ENCODE peak calls at places on chromosomes 12 and 14, in four cellular contexts. W, L, E and B are unnamed samples. For H3K36me3 and H3K27me3, the result is how much of the 10 kb centered on the place peaks cover.

GRCh38 chr12:89231686-89232085 is 120.6 kb downstream of the DUSP6 start:
- DNase-seq in W (no peak), L (no peak), E (no peak), B (no peak)

GRCh38 chr12:65525501-65526141 is 247.1 kb downstream of the MSRB3 start:
- DNase-seq in W (no peak), L (no peak), E (no peak), B (no peak)

GRCh38 chr14:63027719-63028118 is 17.5 kb downstream of the KCNH5 start:
- DNase-seq in W (no peak), L (no peak), E (no peak), B (no peak)

GRCh38 chr14:71319646-71320045 is 412.4 kb downstream of the PCNX1 start:
- DNase-seq in W (peak), L (no peak), E (no peak), B (peak)

GRCh38 chr12:132454154-132454948 is 35.6 kb upstream of the FBRSL1 start:
- DNase-seq in W (no peak), L (no peak), E (no peak), B (no peak)

GRCh38 chr12:26524862-26525465 is 308.0 kb downstream of the ITPR2 start:
- DNase-seq in W (peak), L (no peak), E (no peak), B (no peak)

GRCh38 chr12:69671597-69671996 is 27.5 kb downstream of the BEST3 start:
- DNase-seq in W (no peak), L (no peak), E (no peak), B (no peak)

GRCh38 chr12:229441-230191 is 15.7 kb upstream of the SLC6A12 start:
- DNase-seq in W (no peak), L (no peak), E (no peak), B (peak)

GRCh38 chr12:48717252-48717695 is 767 bp upstream of the CCNT1 start:
- DNase-seq in W (peak), L (no peak), E (no peak), B (peak)

GRCh38 chr14:50666772-50667490 is 1.2 kb downstream of the SAV1 start:
- DNase-seq in W (peak), L (peak), E (peak), B (peak)

GRCh38 chr12:45336762-45337596 is 121.1 kb downstream of the ANO6 start:
- DNase-seq in W (no peak), L (no peak), E (no peak), B (no peak)

GRCh38 chr12:3964404-3964803 is 91.2 kb upstream of the PARP11 start:
- DNase-seq in W (peak), L (peak), E (no peak), B (peak)

GRCh38 chr14:55398679-55399078 is 13.0 kb downstream of the ATG14 start:
- DNase-seq in W (no peak), L (no peak), E (no peak), B (no peak)

GRCh38 chr12:113812431-113813228 is 153.5 kb downstream of the RBM19 start:
- DNase-seq in W (no peak), L (no peak), E (no peak), B (no peak)

GRCh38 chr14:103224996-103225874 is 102.0 kb downstream of the TNFAIP2 start:
- DNase-seq in W (no peak), L (no peak), E (no peak), B (peak)

GRCh38 chr12:44873898-44874297 is 2.2 kb downstream of the NELL2 start:
- DNase-seq in W (peak), L (no peak), E (no peak), B (no peak)

GRCh38 chr12:123106640-123107359 is 44.1 kb downstream of the PITPNM2 start:
- DNase-seq in W (no peak), L (no peak), E (no peak), B (no peak)

GRCh38 chr14:73773441-73774243 is 59.5 kb upstream of the PNMA1 start:
- DNase-seq in W (no peak), L (no peak), E (no peak), B (no peak)

GRCh38 chr14:56055521-56055920 is 62.7 kb upstream of the PELI2 start:
- DNase-seq in W (no peak), L (no peak), E (no peak), B (no peak)

GRCh38 chr12:113050808-113051207 is 5.7 kb upstream of the DTX1 start:
- DNase-seq in W (no peak), L (no peak), E (no peak), B (no peak)

GRCh38 chr14:72513994-72514659 is 379.8 kb downstream of the DPF3 start:
- DNase-seq in W (peak), L (peak), E (no peak), B (peak)

GRCh38 chr14:75162631-75163030 is 13.8 kb downstream of the TMED10 start:
- DNase-seq in W (peak), L (no peak), E (no peak), B (no peak)

GRCh38 chr12:100234591-100235304 is 32.1 kb downstream of the DEPDC4 start:
- DNase-seq in W (peak), L (peak), E (no peak), B (peak)

GRCh38 chr12:120238224-120238616 is 27.3 kb downstream of the PXN start:
- DNase-seq in W (no peak), L (no peak), E (no peak), B (no peak)

GRCh38 chr14:75141967-75142366 is 15.1 kb upstream of the NEK9 start:
- DNase-seq in W (peak), L (peak), E (peak), B (peak)

GRCh38 chr12:131454418-131455217 is 256.3 kb upstream of the SFSWAP start:
- DNase-seq in W (peak), L (peak), E (peak), B (peak)

GRCh38 chr12:126432780-126433179 is 1367.5 kb downstream of the AACS start:
- DNase-seq in W (no peak), L (no peak), E (no peak), B (no peak)

GRCh38 chr14:23021479-23021878 is 11.5 kb upstream of the C14orf93 start:
- DNase-seq in W (no peak), L (no peak), E (no peak), B (no peak)

GRCh38 chr12:39272934-39273770 is 169.8 kb downstream of the KIF21A start:
- DNase-seq in W (peak), L (peak), E (peak), B (peak)

GRCh38 chr14:52314521-52315354 is 626 bp downstream of the PTGER2 start:
- DNase-seq in W (peak), L (no peak), E (peak), B (peak)

GRCh38 chr14:61561657-61562276 is 133.5 kb upstream of the HIF1A start:
- DNase-seq in W (peak), L (peak), E (peak), B (no peak)

GRCh38 chr12:91355150-91356006 is 172.8 kb upstream of the DCN start:
- DNase-seq in W (peak), L (peak), E (peak), B (peak)

GRCh38 chr14:68449565-68450295 is 343.1 kb downstream of the ZFP36L1 start:
- DNase-seq in W (peak), L (no peak), E (no peak), B (peak)
- H3K4me3 ChIP-seq in W (peak), L (no peak), E (no peak), B (no peak)

GRCh38 chr14:65079201-65079600 is 23.1 kb downstream of the MAX start:
- DNase-seq in W (no peak), L (no peak), E (no peak), B (no peak)
- H3K36me3 ChIP-seq in W (under half), L (under half), E (half or more), B (under half)

GRCh38 chr14:105073720-105074600 is 8.7 kb upstream of the GPR132 start:
- DNase-seq in W (no peak), L (no peak), E (no peak), B (no peak)
- H3K27me3 ChIP-seq in W (under half), L (half or more), E (under half), B (under half)

DNA sequence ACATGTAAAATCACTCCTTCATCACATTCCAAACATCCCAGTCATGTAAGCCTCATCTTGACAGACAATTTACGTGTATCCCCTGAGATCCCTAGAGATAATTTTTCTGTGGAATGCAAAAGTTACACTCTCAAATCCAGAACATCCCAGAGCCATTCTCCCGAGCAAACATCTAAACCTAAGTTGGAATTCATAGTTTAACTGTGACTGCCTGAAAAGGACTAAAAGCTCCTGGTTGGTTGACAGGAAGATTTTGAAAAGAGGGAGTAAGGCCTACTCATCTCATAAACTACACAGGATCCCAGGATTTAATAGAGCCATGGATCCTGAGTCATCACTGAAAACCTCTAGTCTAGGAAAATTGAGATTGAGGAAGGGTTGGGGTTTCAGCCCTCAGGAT is 123.6 kb downstream of the SCN8A start:
- DNase-seq in W (no peak), L (no peak), E (no peak), B (no peak)
- H3K4me3 ChIP-seq in W (no peak), L (no peak), E (no peak), B (no peak)

GRCh38 chr14:101897326-101897725 is 67.0 kb upstream of the DYNC1H1 start:
- DNase-seq in W (no peak), L (no peak), E (no peak), B (no peak)
- H3K36me3 ChIP-seq in W (under half), L (under half), E (half or more), B (under half)

DNA sequence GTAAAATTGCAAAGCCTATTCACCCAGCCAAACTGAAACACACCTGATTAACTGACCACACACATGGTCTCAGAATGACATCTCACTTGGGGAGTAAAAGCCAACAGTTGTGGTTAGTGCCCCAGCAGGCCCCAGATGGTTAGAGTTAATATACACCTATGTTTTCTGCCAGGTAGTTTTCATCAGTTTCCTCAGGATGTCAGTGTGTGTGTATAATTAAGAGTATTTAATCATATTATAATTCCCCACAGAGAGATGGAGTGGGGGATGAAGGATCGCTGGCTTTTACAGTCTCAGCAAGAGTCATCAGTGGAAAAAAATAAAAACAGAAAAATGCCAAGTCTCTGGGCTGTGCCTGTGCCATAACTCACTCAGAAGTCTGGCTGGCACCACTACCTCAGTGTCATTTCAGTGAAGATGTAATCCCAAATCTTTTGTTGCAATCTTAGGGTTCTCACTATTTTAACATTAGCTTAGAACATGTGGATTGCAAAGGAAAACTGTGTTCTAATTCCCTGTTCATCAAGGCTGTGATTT is 412.5 kb downstream of the ZFP36L1 start:
- DNase-seq in W (no peak), L (no peak), E (no peak), B (no peak)
- H3K27me3 ChIP-seq in W (under half), L (under half), E (under half), B (under half)

DNA sequence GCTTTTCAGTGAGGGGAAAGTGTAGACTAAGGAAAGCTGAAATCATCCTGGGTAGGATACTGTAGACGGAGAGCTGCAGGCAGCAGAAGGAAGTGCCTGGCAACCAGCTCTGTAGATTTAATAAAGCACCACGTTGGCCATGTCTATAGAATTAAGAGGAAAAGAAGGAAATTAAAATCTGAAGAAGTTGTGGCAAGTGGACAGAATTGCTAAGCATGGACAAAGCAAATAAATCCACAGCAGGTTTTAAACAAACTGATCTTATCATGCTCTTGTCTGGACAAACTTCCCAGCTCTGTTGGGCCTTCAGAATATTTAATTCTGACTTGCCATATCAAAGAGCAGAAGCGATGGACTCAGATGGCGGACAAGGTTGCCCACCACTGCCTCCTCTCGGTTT is 27.2 kb upstream of the EVL start:
- DNase-seq in W (no peak), L (no peak), E (peak), B (no peak)
- H3K4me3 ChIP-seq in W (no peak), L (no peak), E (no peak), B (no peak)

GRCh38 chr12:76300297-76300665 is 47.9 kb downstream of the BBS10 start:
- DNase-seq in W (no peak), L (no peak), E (no peak), B (no peak)

GRCh38 chr12:76299536-76300296 is 48.5 kb downstream of the BBS10 start:
- DNase-seq in W (no peak), L (peak), E (no peak), B (peak)

GRCh38 chr12:76303365-76303764 is 44.9 kb downstream of the BBS10 start:
- DNase-seq in W (no peak), L (no peak), E (no peak), B (no peak)

GRCh38 chr12:76307083-76307482 is 41.1 kb downstream of the BBS10 start:
- DNase-seq in W (no peak), L (no peak), E (no peak), B (no peak)

GRCh38 chr12:76303989-76304460 is 44.2 kb downstream of the BBS10 start:
- DNase-seq in W (no peak), L (no peak), E (no peak), B (no peak)
- H3K36me3 ChIP-seq in W (under half), L (under half), E (under half), B (under half)

DNA sequence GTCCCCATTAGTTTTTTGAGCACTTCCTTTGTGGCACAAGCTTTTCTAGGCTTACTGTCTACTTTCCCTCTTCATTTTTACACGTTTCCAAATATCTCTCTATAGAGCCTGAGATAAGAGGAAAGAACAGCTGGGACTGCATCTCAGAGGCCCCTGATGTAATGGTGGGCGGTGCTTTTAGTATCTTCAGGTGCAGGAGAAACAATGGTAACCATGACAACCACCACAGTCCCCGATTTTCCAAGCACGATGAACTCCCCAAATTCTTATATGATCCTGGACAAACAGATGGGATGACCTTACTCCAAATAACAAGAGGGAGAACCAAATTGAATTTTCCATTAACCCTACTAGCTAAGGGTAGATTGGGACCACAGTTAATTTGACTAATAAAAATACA is 103.3 kb downstream of the AEBP2 start:
- DNase-seq in W (peak), L (no peak), E (no peak), B (no peak)
- H3K27me3 ChIP-seq in W (under half), L (under half), E (under half), B (under half)

DNA sequence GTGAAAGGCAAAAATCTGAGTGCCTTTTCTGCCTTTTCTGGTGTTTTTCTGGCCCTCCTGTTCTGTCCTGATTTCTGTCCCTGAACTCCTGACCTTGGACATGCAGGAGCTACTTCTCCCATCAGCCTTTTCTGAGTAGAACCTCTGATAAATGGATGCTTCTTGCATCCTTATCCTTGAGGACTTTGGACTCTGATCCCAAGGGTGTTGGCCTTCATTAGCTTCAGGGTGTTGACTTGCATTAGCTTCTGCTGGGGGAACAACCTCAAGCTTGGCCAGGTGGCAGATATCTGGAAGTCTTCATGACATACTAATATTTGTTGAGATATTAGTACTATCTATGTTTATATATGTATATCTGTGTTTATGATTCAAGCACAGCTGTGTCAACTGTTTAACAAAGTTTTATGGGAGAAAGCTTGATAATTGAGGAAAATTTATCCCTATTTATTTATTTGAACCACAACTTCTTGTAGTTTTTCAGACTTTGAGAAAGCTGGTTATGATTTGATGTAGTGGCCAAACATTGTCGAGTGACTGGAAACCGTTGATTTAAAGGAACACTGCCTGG is 124.3 kb downstream of the CHST11 start:
- DNase-seq in W (no peak), L (no peak), E (no peak), B (no peak)
- H3K4me3 ChIP-seq in W (no peak), L (no peak), E (no peak), B (no peak)